ENCODE peak calls at places on chromosomes 11 and 22, in ten cellular contexts. K, B, Q, V, N, M, G, T, L and F are unnamed samples.

GRCh38 chr11:94938399-94939055 is 34.8 kb downstream of the CWC15 start:
- DNase-seq in K (no peak), B (no peak), Q (peak), V (peak), N (no peak), M (no peak), G (peak), T (no peak), L (peak), F (peak)

GRCh38 chr11:64516226-64516625 is 74.8 kb upstream of the SLC22A12 start:
- DNase-seq in K (peak), B (no peak), Q (no peak), V (no peak), N (no peak), M (no peak), G (no peak), T (no peak), L (no peak), F (no peak)

GRCh38 chr22:20810645-20811044 is 36.7 kb downstream of the SERPIND1 start:
- DNase-seq in K (no peak), B (no peak), Q (no peak), V (no peak), N (no peak), M (peak), G (no peak), T (no peak), L (no peak), F (no peak)

GRCh38 chr11:20049231-20049630 is 111.0 kb downstream of the DBX1 start:
- DNase-seq in K (no peak), B (no peak), Q (no peak), V (no peak), N (no peak), M (no peak), G (no peak), T (no peak), L (no peak), F (no peak)

GRCh38 chr11:84249344-84250135 is 963.4 kb upstream of the CCDC90B start:
- DNase-seq in K (no peak), B (no peak), Q (no peak), V (no peak), N (no peak), M (no peak), G (no peak), T (no peak), L (no peak), F (no peak)

GRCh38 chr11:134271978-134272377 is 4.2 kb upstream of the GLB1L3 start:
- DNase-seq in K (no peak), B (no peak), Q (no peak), V (no peak), N (no peak), M (no peak), G (no peak), T (no peak), L (no peak), F (no peak)

GRCh38 chr11:123483465-123483864 is 53.4 kb downstream of the GRAMD1B start:
- DNase-seq in K (no peak), B (no peak), Q (no peak), V (no peak), N (no peak), M (no peak), G (no peak), T (no peak), L (no peak), F (no peak)

GRCh38 chr11:47395225-47396048 is 13.0 kb upstream of the SLC39A13 start:
- DNase-seq in K (no peak), B (no peak), Q (no peak), V (no peak), N (no peak), M (no peak), G (no peak), T (peak), L (no peak), F (no peak)

GRCh38 chr11:35618497-35619029 is 303 bp downstream of the FJX1 start:
- DNase-seq in K (no peak), B (peak), Q (no peak), V (peak), N (no peak), M (peak), G (no peak), T (no peak), L (peak), F (no peak)

GRCh38 chr22:47201186-47201995 is 438.9 kb downstream of the TBC1D22A start:
- DNase-seq in K (no peak), B (no peak), Q (no peak), V (no peak), N (no peak), M (no peak), G (no peak), T (no peak), L (no peak), F (no peak)

GRCh38 chr11:108009497-108010360 is 1.0 kb downstream of the CUL5 start:
- DNase-seq in K (peak), B (peak), Q (no peak), V (no peak), N (no peak), M (peak), G (no peak), T (no peak), L (no peak), F (no peak)

GRCh38 chr11:17489729-17490128 is 13.1 kb upstream of the ABCC8 start:
- DNase-seq in K (no peak), B (no peak), Q (no peak), V (no peak), N (no peak), M (no peak), G (no peak), T (no peak), L (no peak), F (no peak)

GRCh38 chr11:125593113-125593761 is 585 bp downstream of the STT3A start:
- DNase-seq in K (no peak), B (no peak), Q (no peak), V (no peak), N (no peak), M (no peak), G (no peak), T (no peak), L (no peak), F (no peak)

GRCh38 chr11:57410287-57410686 is 16.6 kb downstream of the SLC43A3 start:
- DNase-seq in K (no peak), B (no peak), Q (no peak), V (no peak), N (peak), M (no peak), G (peak), T (no peak), L (no peak), F (no peak)

GRCh38 chr22:46429327-46429853 is 93.9 kb downstream of the TRMU start:
- DNase-seq in K (peak), B (no peak), Q (no peak), V (no peak), N (no peak), M (no peak), G (no peak), T (no peak), L (no peak), F (no peak)

GRCh38 chr11:69562816-69563215 is 78.1 kb upstream of the CCND1 start:
- DNase-seq in K (no peak), B (no peak), Q (no peak), V (no peak), N (no peak), M (no peak), G (no peak), T (no peak), L (no peak), F (no peak)

GRCh38 chr22:43345356-43345755 is 2.2 kb upstream of the SCUBE1 start:
- DNase-seq in K (no peak), B (no peak), Q (no peak), V (no peak), N (no peak), M (no peak), G (no peak), T (no peak), L (no peak), F (no peak)

GRCh38 chr11:130114726-130115125 is 44.9 kb upstream of the ST14 start:
- DNase-seq in K (no peak), B (no peak), Q (no peak), V (no peak), N (no peak), M (no peak), G (no peak), T (no peak), L (no peak), F (no peak)

GRCh38 chr22:17782621-17783020 is 8.4 kb upstream of the BID start:
- DNase-seq in K (no peak), B (no peak), Q (no peak), V (no peak), N (no peak), M (no peak), G (no peak), T (no peak), L (no peak), F (no peak)

GRCh38 chr22:20155330-20156041 is 4.6 kb upstream of the CCDC188 start:
- DNase-seq in K (peak), B (no peak), Q (peak), V (peak), N (no peak), M (no peak), G (no peak), T (no peak), L (peak), F (no peak)

GRCh38 chr11:121630041-121630440 is 177.3 kb upstream of the SORL1-AS1 start:
- DNase-seq in K (no peak), B (no peak), Q (no peak), V (no peak), N (peak), M (no peak), G (peak), T (no peak), L (no peak), F (no peak)

GRCh38 chr22:17303840-17304779 is 65.2 kb upstream of the CECR2 start:
- DNase-seq in K (no peak), B (peak), Q (no peak), V (no peak), N (no peak), M (peak), G (no peak), T (no peak), L (peak), F (no peak)

GRCh38 chr11:76513654-76514034 is 68.8 kb downstream of the EMSY start:
- DNase-seq in K (no peak), B (no peak), Q (no peak), V (no peak), N (no peak), M (no peak), G (no peak), T (no peak), L (no peak), F (no peak)

GRCh38 chr11:64227405-64227956 is 1.4 kb downstream of the NUDT22 start:
- DNase-seq in K (no peak), B (no peak), Q (no peak), V (no peak), N (no peak), M (no peak), G (no peak), T (no peak), L (peak), F (no peak)

GRCh38 chr11:80586464-80586863 is 1145.6 kb upstream of the TENM4 start:
- DNase-seq in K (no peak), B (no peak), Q (no peak), V (no peak), N (peak), M (no peak), G (no peak), T (no peak), L (no peak), F (no peak)

GRCh38 chr11:75429902-75430691 is 2.9 kb downstream of the KLHL35 start:
- DNase-seq in K (peak), B (peak), Q (peak), V (peak), N (peak), M (peak), G (no peak), T (peak), L (no peak), F (no peak)

GRCh38 chr22:43293661-43294392 is 49.3 kb downstream of the SCUBE1 start:
- DNase-seq in K (peak), B (no peak), Q (no peak), V (peak), N (no peak), M (no peak), G (no peak), T (no peak), L (no peak), F (no peak)

GRCh38 chr11:113059548-113059947 is 98.3 kb downstream of the NCAM1 start:
- DNase-seq in K (no peak), B (no peak), Q (no peak), V (no peak), N (no peak), M (no peak), G (no peak), T (no peak), L (no peak), F (no peak)

GRCh38 chr11:5280582-5281102 is 10.9 kb upstream of the HBE1 start:
- DNase-seq in K (peak), B (no peak), Q (no peak), V (peak), N (peak), M (peak), G (peak), T (peak), L (peak), F (peak)

GRCh38 chr22:47167056-47167455 is 404.6 kb downstream of the TBC1D22A start:
- DNase-seq in K (peak), B (no peak), Q (no peak), V (no peak), N (no peak), M (no peak), G (no peak), T (no peak), L (peak), F (no peak)

GRCh38 chr11:46247664-46248063 is 29.8 kb upstream of the CREB3L1 start:
- DNase-seq in K (peak), B (peak), Q (peak), V (no peak), N (peak), M (peak), G (no peak), T (peak), L (no peak), F (no peak)

GRCh38 chr22:40819741-40820140 is 595 bp upstream of the SLC25A17 start:
- DNase-seq in K (no peak), B (no peak), Q (no peak), V (no peak), N (no peak), M (no peak), G (no peak), T (no peak), L (no peak), F (no peak)

GRCh38 chr11:33691051-33691864 is 9.4 kb downstream of the C11orf91 start:
- DNase-seq in K (peak), B (no peak), Q (no peak), V (no peak), N (no peak), M (no peak), G (no peak), T (no peak), L (no peak), F (no peak)

GRCh38 chr11:112958670-112959069 is 2.5 kb upstream of the NCAM1 start:
- DNase-seq in K (no peak), B (no peak), Q (no peak), V (no peak), N (peak), M (no peak), G (no peak), T (no peak), L (no peak), F (peak)